ENCODE peak calls at places on chromosomes 2 and 18, in six cellular contexts. I is AG09309, F is AG10803, W is Peyer's patch, H is BJ, Z is foreskin fibroblast. N is an unnamed sample.
A peak's percentile ranks its signal among the peaks of the same experiment; 100 is the strongest.

GRCh38 chr2:240919786-240920782 is 13.9 kb downstream of the CROCC2 start:
- DNase-seq in H (no peak), I (no peak), F (no peak), W (peak; percentile 46), Z (no peak), N (no peak)

GRCh38 chr18:9081940-9082339 is 20.6 kb upstream of the NDUFV2 start:
- DNase-seq in W (no peak), F (no peak), I (no peak), Z (no peak), H (no peak), N (no peak)

GRCh38 chr2:196957881-196958525 is 31.5 kb upstream of the PGAP1 start:
- DNase-seq in H (no peak), I (no peak), W (no peak), Z (no peak), F (no peak), N (no peak)

GRCh38 chr2:166867874-166868514 is 20.3 kb upstream of the XIRP2 start:
- DNase-seq in Z (no peak), W (no peak), F (no peak), H (no peak), I (no peak), N (no peak)

GRCh38 chr2:8922431-8922830 is 81.1 kb downstream of the MBOAT2 start:
- DNase-seq in W (no peak), Z (no peak), H (no peak), I (no peak), F (no peak), N (no peak)

GRCh38 chr18:32804126-32804888 is 31.5 kb upstream of the KLHL14 start:
- DNase-seq in H (no peak), I (no peak), Z (no peak), F (no peak), W (no peak), N (no peak)

GRCh38 chr2:42979416-42979869 is 187.1 kb upstream of the HAAO start:
- DNase-seq in I (no peak), H (no peak), W (no peak), Z (no peak), F (no peak), N (no peak)

GRCh38 chr18:59787998-59788875 is 91.0 kb upstream of the CCBE1 start:
- DNase-seq in F (peak; percentile 68), Z (peak; percentile 90), H (no peak), I (peak; percentile 46), W (no peak), N (no peak)

GRCh38 chr18:77207540-77207939 is 42.1 kb upstream of the GALR1 start:
- DNase-seq in F (peak; percentile 93), Z (peak; percentile 77), H (no peak), W (no peak), I (peak; percentile 18), N (peak; percentile 24)

GRCh38 chr2:68099260-68099659 is 36.5 kb upstream of the C1D start:
- DNase-seq in H (no peak), F (no peak), I (no peak), W (no peak), Z (no peak), N (no peak)

GRCh38 chr18:48320639-48320945 is 88.6 kb downstream of the ZBTB7C start:
- DNase-seq in W (no peak), H (no peak), Z (no peak), F (no peak), I (no peak), N (no peak)

GRCh38 chr18:5066380-5066977 is 130.6 kb downstream of the AKAIN1 start:
- DNase-seq in W (no peak), F (no peak), I (no peak), H (no peak), Z (no peak), N (no peak)

GRCh38 chr2:2942906-2943305 is 434.7 kb downstream of the EIPR1 start:
- DNase-seq in W (no peak), H (no peak), Z (no peak), F (no peak), I (no peak), N (no peak)

GRCh38 chr2:120419073-120419472 is 73.1 kb downstream of the INHBB start:
- DNase-seq in H (no peak), I (no peak), Z (no peak), W (peak; percentile 37), F (no peak), N (no peak)

GRCh38 chr2:147450661-147451060 is 394.2 kb upstream of the ACVR2A start:
- DNase-seq in F (no peak), Z (no peak), W (no peak), I (no peak), H (no peak), N (no peak)

GRCh38 chr2:147451131-147451530 is 393.7 kb upstream of the ACVR2A start:
- DNase-seq in Z (no peak), W (no peak), H (no peak), I (no peak), F (no peak), N (no peak)

GRCh38 chr2:147449323-147450080 is 395.3 kb upstream of the ACVR2A start:
- DNase-seq in F (no peak), W (no peak), H (no peak), Z (no peak), I (no peak), N (no peak)

GRCh38 chr2:147456729-147457128 is 388.1 kb upstream of the ACVR2A start:
- DNase-seq in F (peak; percentile 3), H (no peak), Z (no peak), I (no peak), W (no peak), N (no peak)

GRCh38 chr2:147451902-147452515 is 392.8 kb upstream of the ACVR2A start:
- DNase-seq in W (no peak), F (no peak), I (no peak), H (no peak), Z (no peak), N (no peak)
- TF ChIP-seq CTCF in W (no peak), F (no peak), I (no peak), H (no peak), Z (no peak), N (no peak)

GRCh38 chr2:190062617-190063016 is at the start of gene MSTN:
- DNase-seq in Z (no peak), H (no peak), F (no peak), I (no peak), W (no peak), N (no peak)

GRCh38 chr2:190063624-190064023 is 1.1 kb upstream of the MSTN start:
- DNase-seq in W (no peak), Z (no peak), H (no peak), I (no peak), F (no peak), N (no peak)

GRCh38 chr2:190062053-190062452 is 476 bp downstream of the MSTN start:
- DNase-seq in I (no peak), H (no peak), W (no peak), Z (peak; percentile 11), F (peak; percentile 10), N (no peak)

GRCh38 chr2:190060626-190061025 is 1.9 kb downstream of the MSTN start:
- DNase-seq in W (no peak), Z (no peak), I (no peak), F (no peak), H (no peak), N (no peak)

DNA sequence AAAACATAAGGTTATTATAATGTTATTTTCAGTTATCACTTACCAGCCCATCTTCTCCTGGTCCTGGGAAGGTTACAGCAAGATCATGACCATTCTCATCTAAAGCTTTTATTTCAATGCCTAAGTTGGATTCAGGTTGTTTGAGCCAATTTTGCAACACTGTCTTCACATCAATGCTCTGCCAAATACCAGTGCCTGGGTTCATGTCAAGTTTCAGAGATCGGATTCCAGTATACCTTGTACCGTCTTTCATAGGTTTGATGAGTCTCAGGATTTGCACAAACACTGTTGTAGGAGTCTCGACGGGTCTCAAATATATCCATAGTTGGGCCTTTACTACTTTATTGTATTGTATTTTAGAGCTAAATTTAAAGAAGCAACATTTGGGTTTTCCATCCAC is 2.5 kb downstream of the MSTN start:
- DNase-seq in H (no peak), W (no peak), F (no peak), Z (no peak), I (no peak), N (no peak)
- H3K4me3 ChIP-seq in H (no peak overlapping the region), W (no peak overlapping the region), F (no peak overlapping the region), Z (no peak overlapping the region), I (no peak overlapping the region), N (no peak overlapping the region)

GRCh38 chr2:85536479-85536878 is 2.5 kb upstream of the MAT2A start:
- DNase-seq in F (peak; percentile 71), I (peak; percentile 67), H (peak; percentile 56), W (no peak), Z (peak; percentile 92), N (peak; percentile 41)

GRCh38 chr2:85538507-85539360 is at the start of gene MAT2A:
- DNase-seq in I (peak; percentile 67), F (peak; percentile 91), W (peak; percentile 96), H (no peak), Z (peak; percentile 96), N (peak; percentile 47)

GRCh38 chr2:85540131-85540587 is 1.2 kb downstream of the MAT2A start:
- DNase-seq in F (peak; percentile 30), H (no peak), Z (peak; percentile 28), W (no peak), I (no peak), N (no peak)

GRCh38 chr2:85539361-85540130 is 578 bp downstream of the MAT2A start:
- DNase-seq in H (no peak), I (no peak), Z (peak; percentile 87), W (peak; percentile 80), F (peak; percentile 63), N (no peak)

DNA sequence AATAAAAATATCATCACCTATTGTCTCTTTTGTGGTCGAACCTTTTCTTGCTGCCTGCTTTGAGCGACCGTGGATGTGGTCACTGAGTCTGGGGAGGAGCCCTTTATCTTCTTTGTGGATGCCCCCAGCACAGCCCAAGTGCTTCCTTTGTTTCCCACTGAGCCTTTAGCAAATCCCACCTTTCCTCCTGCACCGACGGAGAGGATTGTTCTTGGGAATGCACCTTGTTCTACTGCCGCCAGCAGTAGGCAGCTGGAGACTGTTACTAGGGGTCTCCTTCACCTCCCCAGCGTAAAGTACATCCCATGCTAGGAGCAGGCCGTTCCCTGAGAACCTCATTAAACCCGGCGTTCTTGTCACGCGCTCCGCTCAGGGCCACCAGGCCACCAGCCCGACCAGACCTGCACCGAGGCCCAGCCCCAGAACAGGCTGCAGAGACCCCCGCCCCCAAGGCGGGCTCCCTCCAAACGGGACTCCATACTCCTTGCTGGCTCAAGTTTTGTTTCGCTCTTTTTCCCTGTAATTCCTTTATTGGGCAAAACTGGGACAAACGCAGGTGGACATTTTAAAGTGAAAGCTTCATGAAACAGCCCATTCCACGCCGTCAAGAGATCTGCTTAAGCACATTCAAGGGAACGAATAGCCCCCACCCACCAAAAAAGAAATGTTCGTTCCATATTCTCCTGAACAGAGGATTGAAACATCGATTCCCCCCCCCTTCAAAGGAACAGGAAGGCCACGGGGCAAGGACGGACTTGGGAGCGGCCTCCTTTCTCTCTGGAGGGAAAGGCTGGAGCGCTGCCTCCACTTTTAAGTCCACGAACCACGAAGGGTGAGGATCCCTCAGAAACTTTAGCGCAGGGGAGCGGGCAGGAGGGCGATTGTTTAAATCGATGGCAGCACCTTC is 1.1 kb upstream of the MAT2A start:
- DNase-seq in I (no peak), F (peak; percentile 36), W (peak; percentile 80), Z (peak; percentile 61), H (no peak), N (no peak)
- TF ChIP-seq CTCF in I (no peak), F (no peak), W (no peak), Z (no peak), H (no peak), N (no peak)

DNA sequence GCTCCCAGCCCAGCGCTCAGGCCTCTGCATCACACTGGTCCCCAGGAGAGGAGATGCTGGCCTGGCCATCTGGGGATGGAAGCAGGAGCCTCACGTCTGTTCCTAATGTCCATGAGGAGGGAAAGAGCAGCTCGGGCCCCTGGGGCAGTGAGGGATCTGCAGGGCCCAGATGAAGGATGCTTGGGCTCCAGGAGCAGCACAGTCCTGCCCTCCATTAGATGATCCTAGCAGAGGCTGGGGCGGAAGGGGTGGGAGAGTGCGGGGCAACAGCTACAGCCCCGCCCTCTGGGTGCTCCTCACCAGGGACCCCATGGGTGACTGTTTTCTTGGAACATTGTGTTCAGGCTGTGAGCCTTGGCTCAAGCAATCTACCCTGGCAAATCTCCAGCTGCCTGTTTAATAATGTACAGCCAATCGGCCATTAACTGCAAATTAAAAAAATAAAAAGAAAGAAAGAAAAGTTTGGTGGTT is 49.7 kb downstream of the TNS1 start:
- DNase-seq in H (no peak), Z (no peak), F (no peak), I (no peak), W (peak; percentile 36), N (no peak)
- H3K4me3 ChIP-seq in H (no peak overlapping the region), Z (no peak overlapping the region), F (no peak overlapping the region), I (no peak overlapping the region), W (no peak overlapping the region), N (no peak overlapping the region)